ENCODE peak calls at places on chromosome 4, in four cellular contexts. K is K562, C is GM12878, V is H1. I is an unnamed sample.

GRCh38 chr4:108171541-108172230 is 3.0 kb upstream of the LEF1 start:
- DNase-seq in K (no peak), C (no peak), V (peak), I (no peak)

GRCh38 chr4:161894493-161895167 is 269.2 kb downstream of the FSTL5 start:
- DNase-seq in K (no peak), C (no peak), V (no peak), I (no peak)

GRCh38 chr4:184957451-184958115 is 60.7 kb upstream of the HELT start:
- DNase-seq in K (no peak), C (no peak), V (no peak), I (no peak)

GRCh38 chr4:38681283-38682066 is 17.5 kb downstream of the KLF3 start:
- DNase-seq in K (no peak), C (no peak), V (no peak), I (no peak)

GRCh38 chr4:118957683-118958082 is 69.0 kb downstream of the SYNPO2 start:
- DNase-seq in K (no peak), C (no peak), V (no peak), I (no peak)

GRCh38 chr4:146245246-146245645 is 30.9 kb downstream of the REELD1 start:
- DNase-seq in K (no peak), C (no peak), V (no peak), I (no peak)

GRCh38 chr4:8129785-8130184 is 28.8 kb downstream of the ABLIM2 start:
- DNase-seq in K (no peak), C (no peak), V (no peak), I (no peak)

GRCh38 chr4:22901631-22902030 is 208.9 kb downstream of the GBA3 start:
- DNase-seq in K (no peak), C (no peak), V (no peak), I (no peak)

GRCh38 chr4:111011458-111011857 is 388.6 kb upstream of the PITX2 start:
- DNase-seq in K (no peak), C (no peak), V (no peak), I (no peak)

GRCh38 chr4:17173300-17173699 is 274.9 kb upstream of the LDB2 start:
- DNase-seq in K (no peak), C (no peak), V (peak), I (no peak)

GRCh38 chr4:170666909-170667308 is 577.2 kb upstream of the AADAT start:
- DNase-seq in K (no peak), C (no peak), V (no peak), I (no peak)

GRCh38 chr4:38387348-38387747 is 276.7 kb upstream of the KLF3 start:
- DNase-seq in K (no peak), C (no peak), V (no peak), I (peak)

GRCh38 chr4:144507309-144508101 is 138.5 kb upstream of the HHIP start:
- DNase-seq in K (no peak), C (no peak), V (no peak), I (no peak)

GRCh38 chr4:79852305-79852730 is 220.7 kb downstream of the ANTXR2 start:
- DNase-seq in K (no peak), C (no peak), V (no peak), I (peak)

GRCh38 chr4:153541426-153542096 is 75.4 kb downstream of the TMEM131L start:
- DNase-seq in K (no peak), C (no peak), V (no peak), I (no peak)

GRCh38 chr4:55386073-55386472 is 9.7 kb upstream of the TMEM165 start:
- DNase-seq in K (peak), C (no peak), V (no peak), I (peak)

GRCh38 chr4:182448281-182449151 is 205.3 kb downstream of the TENM3 start:
- DNase-seq in K (peak), C (no peak), V (peak), I (peak)

GRCh38 chr4:25938251-25939186 is 24.5 kb downstream of the SMIM20 start:
- DNase-seq in K (no peak), C (peak), V (no peak), I (no peak)

GRCh38 chr4:188781655-188782054 is 642.4 kb downstream of the TRIML1 start:
- DNase-seq in K (no peak), C (no peak), V (no peak), I (peak)

GRCh38 chr4:38533024-38533556 is 130.9 kb upstream of the KLF3 start:
- DNase-seq in K (no peak), C (no peak), V (no peak), I (no peak)

GRCh38 chr4:15479089-15479912 is 9.6 kb downstream of the CC2D2A start:
- DNase-seq in K (peak), C (no peak), V (peak), I (peak)

GRCh38 chr4:13365195-13365594 is 118.9 kb downstream of the RAB28 start:
- DNase-seq in K (no peak), C (no peak), V (no peak), I (no peak)

GRCh38 chr4:95835672-95836071 is 4.2 kb upstream of the PDHA2 start:
- DNase-seq in K (peak), C (no peak), V (no peak), I (no peak)

GRCh38 chr4:25550376-25551030 is 105.1 kb upstream of the SLC34A2 start:
- DNase-seq in K (no peak), C (no peak), V (no peak), I (no peak)

GRCh38 chr4:106541253-106541652 is 172.7 kb upstream of the GIMD1 start:
- DNase-seq in K (no peak), C (no peak), V (no peak), I (no peak)

GRCh38 chr4:77022581-77023133 is 53.1 kb downstream of the CCNI start:
- DNase-seq in K (no peak), C (no peak), V (no peak), I (no peak)

GRCh38 chr4:88802585-88803285 is 105.1 kb upstream of the NAP1L5 start:
- DNase-seq in K (no peak), C (no peak), V (no peak), I (no peak)

GRCh38 chr4:23060776-23061175 is 368.0 kb downstream of the GBA3 start:
- DNase-seq in K (no peak), C (no peak), V (no peak), I (no peak)

GRCh38 chr4:183158062-183158461 is 59.0 kb downstream of the WWC2 start:
- DNase-seq in K (no peak), C (no peak), V (no peak), I (no peak)

GRCh38 chr4:188660796-188661195 is 521.6 kb downstream of the TRIML1 start:
- DNase-seq in K (no peak), C (no peak), V (no peak), I (no peak)

GRCh38 chr4:10273030-10273429 is 156.4 kb upstream of the WDR1 start:
- DNase-seq in K (no peak), C (no peak), V (no peak), I (no peak)

GRCh38 chr4:110675406-110675805 is 52.5 kb upstream of the PITX2 start:
- DNase-seq in K (no peak), C (no peak), V (no peak), I (no peak)

GRCh38 chr4:89410687-89411086 is 103.1 kb upstream of the GPRIN3 start:
- DNase-seq in K (no peak), C (no peak), V (no peak), I (no peak)

GRCh38 chr4:109078724-109079123 is 223.7 kb downstream of the COL25A1 start:
- DNase-seq in K (no peak), C (no peak), V (no peak), I (no peak)

GRCh38 chr4:77201857-77202256 is 44.9 kb downstream of the CCNG2 start:
- DNase-seq in K (no peak), C (no peak), V (no peak), I (no peak)

GRCh38 chr4:155787113-155787710 is 28.4 kb downstream of the GUCY1B1 start:
- DNase-seq in K (no peak), C (peak), V (no peak), I (peak)

GRCh38 chr4:117983541-117984451 is 50.5 kb upstream of the NDST3 start:
- DNase-seq in K (no peak), C (no peak), V (no peak), I (no peak)

GRCh38 chr4:72896515-72896914 is 173.0 kb downstream of the COX18 start:
- DNase-seq in K (no peak), C (no peak), V (no peak), I (peak)
- TF ChIP-seq CBX5 in K (no peak), C (no peak), V (no peak), I (no peak)

GRCh38 chr4:2340272-2341061 is 78.0 kb downstream of the ZFYVE28 start:
- DNase-seq in K (no peak), C (no peak), V (no peak), I (no peak)

GRCh38 chr4:2347190-2347589 is 71.3 kb downstream of the ZFYVE28 start:
- DNase-seq in K (no peak), C (no peak), V (no peak), I (no peak)

GRCh38 chr4:2341261-2341841 is 77.1 kb downstream of the ZFYVE28 start:
- DNase-seq in K (no peak), C (no peak), V (no peak), I (no peak)

GRCh38 chr4:2341911-2342652 is 76.4 kb downstream of the ZFYVE28 start:
- DNase-seq in K (no peak), C (no peak), V (no peak), I (no peak)

DNA sequence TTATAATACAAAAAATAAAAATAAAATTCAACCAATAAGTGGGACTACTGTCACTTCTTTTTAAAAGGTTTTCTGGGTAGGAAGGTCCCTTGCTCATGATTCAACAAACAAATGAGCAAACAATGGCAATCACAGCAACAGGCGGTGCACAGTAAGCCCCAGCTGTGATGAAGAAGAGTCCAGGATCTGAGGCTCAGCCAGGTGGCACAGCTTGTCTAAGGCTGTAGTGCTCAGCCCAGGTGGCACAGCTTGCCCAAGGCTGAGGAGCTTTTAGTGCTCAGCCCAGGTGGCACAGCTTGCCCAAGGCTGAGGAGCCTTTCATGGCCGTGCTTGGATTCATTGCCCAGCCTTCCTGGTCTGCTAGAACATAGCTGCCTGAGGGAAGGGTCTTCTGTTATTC is 75.0 kb downstream of the ZFYVE28 start:
- DNase-seq in K (no peak), C (no peak), V (no peak), I (no peak)
- TF ChIP-seq CBX5 in K (no peak), C (no peak), V (no peak), I (no peak)

DNA sequence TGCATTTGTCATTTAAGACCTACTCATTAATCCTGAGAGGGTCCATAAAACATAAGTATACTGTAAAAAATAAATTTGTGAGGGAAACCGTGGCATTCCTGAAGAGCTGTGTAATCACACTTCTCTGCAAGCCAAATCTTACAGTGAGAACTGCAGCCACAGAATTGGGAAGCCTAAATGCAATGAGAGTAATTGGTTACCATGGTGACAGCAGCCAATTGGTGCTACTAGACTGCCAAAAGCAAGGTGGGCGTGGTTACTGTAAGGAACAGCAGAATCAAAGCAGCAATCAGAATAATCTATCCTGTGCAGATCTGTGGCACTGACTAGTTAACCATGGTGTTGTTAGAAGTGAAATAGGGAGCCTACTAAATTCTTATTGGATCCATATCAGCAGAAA is 345.1 kb upstream of the GRID2 start:
- DNase-seq in K (no peak), C (no peak), V (no peak), I (no peak)
- TF ChIP-seq CBX5 in K (no peak), C (no peak), V (no peak), I (no peak)

DNA sequence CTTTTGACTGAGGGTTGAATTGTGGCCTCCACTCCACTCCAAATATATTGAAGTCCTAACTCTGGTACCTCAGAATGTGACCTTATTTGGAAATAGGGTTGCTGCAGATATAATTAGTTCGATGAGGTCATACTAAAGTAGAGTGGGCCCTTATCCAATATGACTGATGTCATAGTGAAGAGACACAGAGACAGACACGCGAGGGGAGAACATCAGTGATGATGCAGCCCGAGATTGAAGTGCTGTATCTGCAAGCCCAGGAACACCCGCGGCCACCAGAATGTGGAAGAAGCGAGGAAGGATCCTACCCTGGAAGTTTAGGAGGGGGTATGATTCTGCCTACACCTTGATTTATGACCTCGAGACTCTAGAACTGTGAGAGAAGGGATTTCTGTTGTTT is 279.0 kb downstream of the ANKRD50 start:
- DNase-seq in K (no peak), C (no peak), V (no peak), I (no peak)
- TF ChIP-seq CBX5 in K (no peak), C (no peak), V (no peak), I (no peak)

GRCh38 chr4:100117749-100118148 is 72.5 kb downstream of the DDIT4L start:
- DNase-seq in K (no peak), C (no peak), V (no peak), I (no peak)

GRCh38 chr4:100109921-100110320 is 80.3 kb downstream of the DDIT4L start:
- DNase-seq in K (no peak), C (no peak), V (no peak), I (no peak)

GRCh38 chr4:100118213-100118612 is 72.1 kb downstream of the DDIT4L start:
- DNase-seq in K (no peak), C (no peak), V (no peak), I (no peak)

GRCh38 chr4:100113732-100114131 is 76.5 kb downstream of the DDIT4L start:
- DNase-seq in K (no peak), C (no peak), V (no peak), I (no peak)

DNA sequence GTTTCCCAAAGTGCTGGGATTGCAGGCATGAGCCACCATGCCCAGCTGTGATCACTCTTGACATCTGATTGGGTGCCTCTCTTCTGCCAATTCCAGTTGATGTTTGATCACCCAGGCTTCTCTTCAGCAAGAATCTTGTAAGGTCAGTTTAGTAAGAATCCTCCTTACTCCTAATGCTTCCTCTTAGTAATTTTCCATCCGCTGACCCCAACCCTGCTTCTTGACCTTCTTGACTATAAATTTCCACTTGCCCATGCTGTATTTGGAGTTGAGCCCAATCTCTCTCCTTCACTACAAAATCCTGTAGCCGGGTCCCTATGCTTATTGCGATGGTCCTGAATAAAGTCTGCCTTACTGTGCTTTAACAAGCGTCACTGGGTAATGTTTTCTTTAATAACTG is 75.4 kb downstream of the DDIT4L start:
- DNase-seq in K (no peak), C (no peak), V (no peak), I (no peak)
- TF ChIP-seq CBX5 in K (no peak), C (no peak), V (no peak), I (no peak)

DNA sequence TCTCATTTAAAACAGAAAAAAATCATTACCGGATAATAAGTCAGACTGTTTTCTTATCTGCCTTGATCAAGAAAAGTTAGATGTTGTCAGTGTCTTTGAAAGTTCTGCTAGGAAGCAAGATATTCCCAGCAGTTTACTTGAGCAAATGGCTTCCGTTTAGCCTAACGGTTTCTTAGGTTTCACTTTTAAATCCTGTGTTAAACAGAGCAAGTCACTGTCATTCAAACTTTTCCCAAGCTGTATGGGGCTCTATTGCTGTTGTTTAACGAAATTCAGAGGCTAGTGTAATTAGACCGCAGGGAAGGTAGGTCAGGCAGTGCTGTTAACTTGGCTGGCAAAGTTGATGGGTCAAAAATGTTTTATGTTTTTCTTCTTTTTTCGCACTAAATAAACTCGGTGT is 80.3 kb upstream of the NEIL3 start:
- DNase-seq in K (no peak), C (no peak), V (no peak), I (no peak)
- TF ChIP-seq CBX5 in K (no peak), C (no peak), V (no peak), I (no peak)

DNA sequence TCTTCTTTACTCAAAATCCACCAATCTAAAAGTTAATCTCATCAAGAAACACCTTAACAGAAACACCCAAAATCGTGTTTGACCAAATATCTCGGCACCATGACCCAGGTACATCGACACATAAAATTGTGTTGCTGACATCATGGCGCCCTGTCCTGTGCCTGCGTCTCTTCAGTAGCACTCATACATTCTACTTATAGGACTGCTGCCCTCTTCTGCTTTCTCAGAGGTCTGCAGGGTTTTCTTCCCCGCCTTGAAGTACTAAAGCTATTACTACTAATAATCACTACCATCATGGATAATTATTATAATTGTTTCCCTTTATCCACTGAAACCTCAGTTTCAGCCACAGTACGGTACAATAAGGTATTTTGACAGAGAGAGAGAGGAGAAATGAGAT is 1403.1 kb upstream of the TENM3 start:
- DNase-seq in K (no peak), C (no peak), V (no peak), I (no peak)
- TF ChIP-seq CBX5 in K (no peak), C (no peak), V (no peak), I (no peak)

DNA sequence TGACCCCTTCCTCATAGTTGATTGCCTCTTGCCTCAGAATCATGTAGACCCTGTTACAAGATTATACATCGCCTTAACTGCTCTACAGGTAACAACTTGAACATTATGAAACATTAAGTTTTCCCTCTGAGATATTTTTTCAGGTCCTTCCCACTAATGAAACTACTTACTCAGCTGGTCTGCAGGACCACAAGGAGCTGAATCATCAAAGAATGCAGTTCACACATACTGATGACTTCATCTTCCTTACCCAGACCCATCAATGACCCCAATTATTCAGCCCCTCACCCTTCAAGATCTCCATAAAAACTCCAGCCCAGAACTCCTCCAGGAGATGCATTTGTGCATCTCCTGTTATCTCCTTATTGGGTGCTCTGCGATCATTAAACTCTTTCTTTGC is 720.9 kb downstream of the RAPGEF2 start:
- DNase-seq in K (no peak), C (no peak), V (no peak), I (no peak)
- TF ChIP-seq CBX5 in K (no peak), C (no peak), V (no peak), I (no peak)

I was measured in HepG2.